ENCODE peak calls at places on chromosomes 16 and 17, in ten cellular contexts. One of them, this sample, is unnamed.

GRCh38 chr17:65430209-65430833 is 131.1 kb downstream of the AXIN2 start:
- DNase-seq in Peyer's patch: no peak
- DNase-seq in dorsolateral prefrontal cortex: no peak
- DNase-seq in CD8-positive, alpha-beta T cell: no peak
- DNase-seq in left ventricle myocardium inferior: peak
- DNase-seq in aorta: no peak
- DNase-seq in psoas muscle: no peak
- DNase-seq in CD4-positive, alpha-beta memory T cell: no peak
- DNase-seq in naive thymus-derived CD4-positive, alpha-beta T cell: no peak
- DNase-seq in PC-3: no peak
- DNase-seq in this sample: no peak

GRCh38 chr16:71499775-71500364 is 10.7 kb upstream of the ZNF19 start:
- DNase-seq in Peyer's patch: no peak
- DNase-seq in dorsolateral prefrontal cortex: peak
- DNase-seq in CD8-positive, alpha-beta T cell: peak
- DNase-seq in left ventricle myocardium inferior: no peak
- DNase-seq in aorta: no peak
- DNase-seq in psoas muscle: no peak
- DNase-seq in CD4-positive, alpha-beta memory T cell: peak
- DNase-seq in naive thymus-derived CD4-positive, alpha-beta T cell: peak
- DNase-seq in PC-3: peak
- DNase-seq in this sample: peak

GRCh38 chr16:67198238-67198734 is 645 bp upstream of the ELMO3 start:
- DNase-seq in Peyer's patch: peak
- DNase-seq in dorsolateral prefrontal cortex: peak
- DNase-seq in CD8-positive, alpha-beta T cell: no peak
- DNase-seq in left ventricle myocardium inferior: no peak
- DNase-seq in aorta: no peak
- DNase-seq in psoas muscle: peak
- DNase-seq in CD4-positive, alpha-beta memory T cell: no peak
- DNase-seq in naive thymus-derived CD4-positive, alpha-beta T cell: no peak
- DNase-seq in PC-3: peak
- DNase-seq in this sample: peak

GRCh38 chr17:45812102-45812501 is 28.0 kb downstream of the CRHR1 start:
- DNase-seq in Peyer's patch: no peak
- DNase-seq in dorsolateral prefrontal cortex: no peak
- DNase-seq in CD8-positive, alpha-beta T cell: no peak
- DNase-seq in left ventricle myocardium inferior: no peak
- DNase-seq in aorta: no peak
- DNase-seq in psoas muscle: no peak
- DNase-seq in CD4-positive, alpha-beta memory T cell: no peak
- DNase-seq in naive thymus-derived CD4-positive, alpha-beta T cell: no peak
- DNase-seq in PC-3: peak
- DNase-seq in this sample: no peak

GRCh38 chr16:85675528-85675927 is 13.2 kb downstream of the GINS2 start:
- DNase-seq in Peyer's patch: no peak
- DNase-seq in dorsolateral prefrontal cortex: no peak
- DNase-seq in CD8-positive, alpha-beta T cell: no peak
- DNase-seq in left ventricle myocardium inferior: no peak
- DNase-seq in aorta: peak
- DNase-seq in psoas muscle: no peak
- DNase-seq in CD4-positive, alpha-beta memory T cell: no peak
- DNase-seq in naive thymus-derived CD4-positive, alpha-beta T cell: no peak
- DNase-seq in PC-3: no peak
- DNase-seq in this sample: no peak

GRCh38 chr17:59152925-59153324 is 2.1 kb downstream of the SKA2 start:
- DNase-seq in Peyer's patch: no peak
- DNase-seq in dorsolateral prefrontal cortex: no peak
- DNase-seq in CD8-positive, alpha-beta T cell: no peak
- DNase-seq in left ventricle myocardium inferior: no peak
- DNase-seq in aorta: no peak
- DNase-seq in psoas muscle: no peak
- DNase-seq in CD4-positive, alpha-beta memory T cell: no peak
- DNase-seq in naive thymus-derived CD4-positive, alpha-beta T cell: no peak
- DNase-seq in PC-3: no peak
- DNase-seq in this sample: no peak

GRCh38 chr17:7956208-7956965 is 24.4 kb downstream of the CNTROB start:
- DNase-seq in Peyer's patch: no peak
- DNase-seq in dorsolateral prefrontal cortex: peak
- DNase-seq in CD8-positive, alpha-beta T cell: no peak
- DNase-seq in left ventricle myocardium inferior: peak
- DNase-seq in aorta: no peak
- DNase-seq in psoas muscle: no peak
- DNase-seq in CD4-positive, alpha-beta memory T cell: no peak
- DNase-seq in naive thymus-derived CD4-positive, alpha-beta T cell: no peak
- DNase-seq in PC-3: no peak
- DNase-seq in this sample: no peak

GRCh38 chr17:74199306-74200092 is 4.0 kb upstream of the RPL38 start:
- DNase-seq in Peyer's patch: peak
- DNase-seq in dorsolateral prefrontal cortex: peak
- DNase-seq in CD8-positive, alpha-beta T cell: peak
- DNase-seq in left ventricle myocardium inferior: peak
- DNase-seq in aorta: peak
- DNase-seq in psoas muscle: peak
- DNase-seq in CD4-positive, alpha-beta memory T cell: peak
- DNase-seq in naive thymus-derived CD4-positive, alpha-beta T cell: peak
- DNase-seq in PC-3: peak
- DNase-seq in this sample: peak

GRCh38 chr17:41315814-41316430 is 412 bp upstream of the KRTAP17-1 start:
- DNase-seq in Peyer's patch: no peak
- DNase-seq in dorsolateral prefrontal cortex: no peak
- DNase-seq in CD8-positive, alpha-beta T cell: no peak
- DNase-seq in left ventricle myocardium inferior: no peak
- DNase-seq in aorta: no peak
- DNase-seq in psoas muscle: no peak
- DNase-seq in CD4-positive, alpha-beta memory T cell: no peak
- DNase-seq in naive thymus-derived CD4-positive, alpha-beta T cell: no peak
- DNase-seq in PC-3: no peak
- DNase-seq in this sample: no peak

GRCh38 chr17:42779942-42780815 is at the start of gene WNK4:
- DNase-seq in Peyer's patch: peak
- DNase-seq in dorsolateral prefrontal cortex: no peak
- DNase-seq in CD8-positive, alpha-beta T cell: no peak
- DNase-seq in left ventricle myocardium inferior: no peak
- DNase-seq in aorta: no peak
- DNase-seq in psoas muscle: no peak
- DNase-seq in CD4-positive, alpha-beta memory T cell: no peak
- DNase-seq in naive thymus-derived CD4-positive, alpha-beta T cell: no peak
- DNase-seq in PC-3: peak
- DNase-seq in this sample: peak

GRCh38 chr17:50147841-50148225 is 2.6 kb downstream of the PPP1R9B start:
- DNase-seq in Peyer's patch: peak
- DNase-seq in dorsolateral prefrontal cortex: no peak
- DNase-seq in CD8-positive, alpha-beta T cell: no peak
- DNase-seq in left ventricle myocardium inferior: no peak
- DNase-seq in aorta: peak
- DNase-seq in psoas muscle: peak
- DNase-seq in CD4-positive, alpha-beta memory T cell: no peak
- DNase-seq in naive thymus-derived CD4-positive, alpha-beta T cell: no peak
- DNase-seq in PC-3: no peak
- DNase-seq in this sample: no peak

GRCh38 chr16:66364117-66364958 is 2.2 kb upstream of the CDH5 start:
- DNase-seq in Peyer's patch: no peak
- DNase-seq in dorsolateral prefrontal cortex: no peak
- DNase-seq in CD8-positive, alpha-beta T cell: no peak
- DNase-seq in left ventricle myocardium inferior: peak
- DNase-seq in aorta: no peak
- DNase-seq in psoas muscle: peak
- DNase-seq in CD4-positive, alpha-beta memory T cell: no peak
- DNase-seq in naive thymus-derived CD4-positive, alpha-beta T cell: no peak
- DNase-seq in PC-3: peak
- DNase-seq in this sample: peak

GRCh38 chr17:42255425-42255810 is 20.8 kb downstream of the STAT5B start:
- DNase-seq in Peyer's patch: no peak
- DNase-seq in dorsolateral prefrontal cortex: no peak
- DNase-seq in CD8-positive, alpha-beta T cell: no peak
- DNase-seq in left ventricle myocardium inferior: no peak
- DNase-seq in aorta: no peak
- DNase-seq in psoas muscle: no peak
- DNase-seq in CD4-positive, alpha-beta memory T cell: no peak
- DNase-seq in naive thymus-derived CD4-positive, alpha-beta T cell: no peak
- DNase-seq in PC-3: no peak
- DNase-seq in this sample: no peak

GRCh38 chr16:21301895-21302291 is 23.8 kb upstream of the CRYM start:
- DNase-seq in Peyer's patch: no peak
- DNase-seq in dorsolateral prefrontal cortex: no peak
- DNase-seq in CD8-positive, alpha-beta T cell: no peak
- DNase-seq in left ventricle myocardium inferior: no peak
- DNase-seq in aorta: no peak
- DNase-seq in psoas muscle: no peak
- DNase-seq in CD4-positive, alpha-beta memory T cell: peak
- DNase-seq in naive thymus-derived CD4-positive, alpha-beta T cell: no peak
- DNase-seq in PC-3: peak
- DNase-seq in this sample: no peak

GRCh38 chr17:75032896-75033294 is 13.9 kb downstream of the ATP5PD start:
- DNase-seq in Peyer's patch: no peak
- DNase-seq in dorsolateral prefrontal cortex: no peak
- DNase-seq in CD8-positive, alpha-beta T cell: no peak
- DNase-seq in left ventricle myocardium inferior: no peak
- DNase-seq in aorta: peak
- DNase-seq in psoas muscle: no peak
- DNase-seq in CD4-positive, alpha-beta memory T cell: no peak
- DNase-seq in naive thymus-derived CD4-positive, alpha-beta T cell: no peak
- DNase-seq in PC-3: peak
- DNase-seq in this sample: no peak

GRCh38 chr16:86199871-86200700 is 301.1 kb downstream of the IRF8 start:
- DNase-seq in Peyer's patch: no peak
- DNase-seq in dorsolateral prefrontal cortex: no peak
- DNase-seq in CD8-positive, alpha-beta T cell: no peak
- DNase-seq in left ventricle myocardium inferior: no peak
- DNase-seq in aorta: no peak
- DNase-seq in psoas muscle: no peak
- DNase-seq in CD4-positive, alpha-beta memory T cell: no peak
- DNase-seq in naive thymus-derived CD4-positive, alpha-beta T cell: no peak
- DNase-seq in PC-3: no peak
- DNase-seq in this sample: no peak

GRCh38 chr16:22071352-22071923 is 20.9 kb upstream of the VWA3A start:
- DNase-seq in Peyer's patch: no peak
- DNase-seq in dorsolateral prefrontal cortex: no peak
- DNase-seq in CD8-positive, alpha-beta T cell: no peak
- DNase-seq in left ventricle myocardium inferior: no peak
- DNase-seq in aorta: no peak
- DNase-seq in psoas muscle: no peak
- DNase-seq in CD4-positive, alpha-beta memory T cell: no peak
- DNase-seq in naive thymus-derived CD4-positive, alpha-beta T cell: no peak
- DNase-seq in PC-3: no peak
- DNase-seq in this sample: no peak

DNA sequence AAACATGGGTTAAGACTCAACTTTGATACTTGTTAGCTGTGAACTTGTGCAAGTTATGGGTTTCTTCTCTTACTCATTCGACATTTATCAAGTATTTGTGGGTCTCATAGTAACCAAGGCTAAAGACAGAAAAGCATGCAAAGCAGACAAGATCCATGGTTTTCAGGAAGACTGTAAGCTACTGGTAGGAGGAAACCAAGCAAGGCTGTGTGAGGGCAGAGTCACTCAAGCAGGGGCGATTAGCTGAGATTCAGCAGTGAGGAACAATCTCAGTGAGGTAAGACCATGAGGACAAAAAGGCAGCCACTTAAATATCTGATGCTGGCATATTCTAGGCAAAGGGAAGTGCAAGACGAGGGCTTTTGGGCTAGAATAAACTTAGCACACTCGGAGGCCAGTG is 29.5 kb downstream of the MBTD1 start:
- DNase-seq in Peyer's patch: no peak
- DNase-seq in dorsolateral prefrontal cortex: no peak
- DNase-seq in CD8-positive, alpha-beta T cell: no peak
- DNase-seq in left ventricle myocardium inferior: no peak
- DNase-seq in aorta: no peak
- DNase-seq in psoas muscle: no peak
- DNase-seq in CD4-positive, alpha-beta memory T cell: no peak
- DNase-seq in naive thymus-derived CD4-positive, alpha-beta T cell: no peak
- DNase-seq in PC-3: no peak
- DNase-seq in this sample: no peak
- H3K4me3 ChIP-seq in Peyer's patch: no peak
- H3K4me3 ChIP-seq in dorsolateral prefrontal cortex: no peak
- H3K4me3 ChIP-seq in CD8-positive, alpha-beta T cell: no peak
- H3K4me3 ChIP-seq in left ventricle myocardium inferior: no peak
- H3K4me3 ChIP-seq in aorta: no peak
- H3K4me3 ChIP-seq in psoas muscle: no peak
- H3K4me3 ChIP-seq in CD4-positive, alpha-beta memory T cell: no peak
- H3K4me3 ChIP-seq in naive thymus-derived CD4-positive, alpha-beta T cell: no peak
- H3K4me3 ChIP-seq in PC-3: no peak
- H3K4me3 ChIP-seq in this sample: no peak

GRCh38 chr17:72422204-72422504 is 301.3 kb downstream of the SOX9 start:
- DNase-seq in Peyer's patch: no peak
- DNase-seq in dorsolateral prefrontal cortex: no peak
- DNase-seq in CD8-positive, alpha-beta T cell: no peak
- DNase-seq in left ventricle myocardium inferior: no peak
- DNase-seq in aorta: no peak
- DNase-seq in psoas muscle: no peak
- DNase-seq in CD4-positive, alpha-beta memory T cell: no peak
- DNase-seq in naive thymus-derived CD4-positive, alpha-beta T cell: no peak
- DNase-seq in PC-3: no peak
- DNase-seq in this sample: no peak
- H3K4me3 ChIP-seq in Peyer's patch: no peak
- H3K4me3 ChIP-seq in dorsolateral prefrontal cortex: no peak
- H3K4me3 ChIP-seq in CD8-positive, alpha-beta T cell: no peak
- H3K4me3 ChIP-seq in left ventricle myocardium inferior: no peak
- H3K4me3 ChIP-seq in aorta: no peak
- H3K4me3 ChIP-seq in psoas muscle: no peak
- H3K4me3 ChIP-seq in CD4-positive, alpha-beta memory T cell: no peak
- H3K4me3 ChIP-seq in naive thymus-derived CD4-positive, alpha-beta T cell: no peak
- H3K4me3 ChIP-seq in PC-3: peak
- H3K4me3 ChIP-seq in this sample: no peak

GRCh38 chr17:69175262-69175811 is 33.6 kb upstream of the ABCA6 start:
- DNase-seq in Peyer's patch: no peak
- DNase-seq in dorsolateral prefrontal cortex: no peak
- DNase-seq in CD8-positive, alpha-beta T cell: no peak
- DNase-seq in left ventricle myocardium inferior: no peak
- DNase-seq in aorta: no peak
- DNase-seq in psoas muscle: no peak
- DNase-seq in CD4-positive, alpha-beta memory T cell: no peak
- DNase-seq in naive thymus-derived CD4-positive, alpha-beta T cell: no peak
- DNase-seq in PC-3: no peak
- DNase-seq in this sample: no peak

GRCh38 chr17:69175812-69176517 is 34.3 kb upstream of the ABCA6 start:
- DNase-seq in Peyer's patch: no peak
- DNase-seq in dorsolateral prefrontal cortex: no peak
- DNase-seq in CD8-positive, alpha-beta T cell: no peak
- DNase-seq in left ventricle myocardium inferior: no peak
- DNase-seq in aorta: no peak
- DNase-seq in psoas muscle: no peak
- DNase-seq in CD4-positive, alpha-beta memory T cell: no peak
- DNase-seq in naive thymus-derived CD4-positive, alpha-beta T cell: no peak
- DNase-seq in PC-3: peak
- DNase-seq in this sample: no peak

GRCh38 chr17:69179227-69179952 is 37.7 kb upstream of the ABCA6 start:
- DNase-seq in Peyer's patch: no peak
- DNase-seq in dorsolateral prefrontal cortex: no peak
- DNase-seq in CD8-positive, alpha-beta T cell: no peak
- DNase-seq in left ventricle myocardium inferior: no peak
- DNase-seq in aorta: peak
- DNase-seq in psoas muscle: no peak
- DNase-seq in CD4-positive, alpha-beta memory T cell: no peak
- DNase-seq in naive thymus-derived CD4-positive, alpha-beta T cell: no peak
- DNase-seq in PC-3: no peak
- DNase-seq in this sample: no peak
- H3K4me3 ChIP-seq in Peyer's patch: no peak
- H3K4me3 ChIP-seq in dorsolateral prefrontal cortex: no peak
- H3K4me3 ChIP-seq in CD8-positive, alpha-beta T cell: no peak
- H3K4me3 ChIP-seq in left ventricle myocardium inferior: no peak
- H3K4me3 ChIP-seq in aorta: no peak
- H3K4me3 ChIP-seq in psoas muscle: no peak
- H3K4me3 ChIP-seq in CD4-positive, alpha-beta memory T cell: no peak
- H3K4me3 ChIP-seq in naive thymus-derived CD4-positive, alpha-beta T cell: no peak
- H3K4me3 ChIP-seq in PC-3: no peak
- H3K4me3 ChIP-seq in this sample: no peak

GRCh38 chr16:88768041-88768876 is 16.8 kb downstream of the PIEZO1 start:
- DNase-seq in Peyer's patch: no peak
- DNase-seq in dorsolateral prefrontal cortex: no peak
- DNase-seq in CD8-positive, alpha-beta T cell: no peak
- DNase-seq in left ventricle myocardium inferior: no peak
- DNase-seq in aorta: peak
- DNase-seq in psoas muscle: no peak
- DNase-seq in CD4-positive, alpha-beta memory T cell: no peak
- DNase-seq in naive thymus-derived CD4-positive, alpha-beta T cell: no peak
- DNase-seq in PC-3: no peak
- DNase-seq in this sample: no peak
- H3K4me3 ChIP-seq in Peyer's patch: no peak
- H3K4me3 ChIP-seq in dorsolateral prefrontal cortex: no peak
- H3K4me3 ChIP-seq in CD8-positive, alpha-beta T cell: no peak
- H3K4me3 ChIP-seq in left ventricle myocardium inferior: peak
- H3K4me3 ChIP-seq in aorta: no peak
- H3K4me3 ChIP-seq in psoas muscle: no peak
- H3K4me3 ChIP-seq in CD4-positive, alpha-beta memory T cell: no peak
- H3K4me3 ChIP-seq in naive thymus-derived CD4-positive, alpha-beta T cell: no peak
- H3K4me3 ChIP-seq in PC-3: no peak
- H3K4me3 ChIP-seq in this sample: no peak